ENCODE peak calls at places on chromosomes 7 and 10, in seven cellular contexts. One of them, this sample, is unnamed.

GRCh38 chr10:5551531-5552375 is 27.0 kb downstream of the CALML3 start:
- DNase-seq in stimulated activated CD8-positive, alpha-beta memory T cell treated with anti-CD3 and anti-CD28 coated beads, Interleukin-7, amount 100 ng/mL, for 4 hours: peak; percentile 40
- DNase-seq in mucosa of gallbladder: peak; percentile 71
- DNase-seq in activated B cell treated with CpG ODN at 0.5 μM for 24 hours: no peak
- DNase-seq in astrocyte of the cerebellum: no peak
- DNase-seq in SW 1271: no peak
- DNase-seq in cardiac fibroblast: no peak
- DNase-seq in this sample: no peak

GRCh38 chr7:70052691-70053090 is 454.4 kb downstream of the AUTS2 start:
- DNase-seq in stimulated activated CD8-positive, alpha-beta memory T cell treated with anti-CD3 and anti-CD28 coated beads, Interleukin-7, amount 100 ng/mL, for 4 hours: no peak
- DNase-seq in mucosa of gallbladder: no peak
- DNase-seq in activated B cell treated with CpG ODN at 0.5 μM for 24 hours: no peak
- DNase-seq in astrocyte of the cerebellum: peak; percentile 49
- DNase-seq in SW 1271: no peak
- DNase-seq in cardiac fibroblast: peak; percentile 17
- DNase-seq in this sample: no peak

GRCh38 chr7:7439564-7439963 is 96.1 kb downstream of the COL28A1 start:
- DNase-seq in stimulated activated CD8-positive, alpha-beta memory T cell treated with anti-CD3 and anti-CD28 coated beads, Interleukin-7, amount 100 ng/mL, for 4 hours: no peak
- DNase-seq in mucosa of gallbladder: no peak
- DNase-seq in activated B cell treated with CpG ODN at 0.5 μM for 24 hours: no peak
- DNase-seq in astrocyte of the cerebellum: no peak
- DNase-seq in SW 1271: no peak
- DNase-seq in cardiac fibroblast: no peak
- DNase-seq in this sample: no peak

GRCh38 chr10:6069101-6069931 is 7.1 kb upstream of the IL2RA start:
- DNase-seq in stimulated activated CD8-positive, alpha-beta memory T cell treated with anti-CD3 and anti-CD28 coated beads, Interleukin-7, amount 100 ng/mL, for 4 hours: no peak
- DNase-seq in mucosa of gallbladder: no peak
- DNase-seq in activated B cell treated with CpG ODN at 0.5 μM for 24 hours: no peak
- DNase-seq in astrocyte of the cerebellum: no peak
- DNase-seq in SW 1271: no peak
- DNase-seq in cardiac fibroblast: no peak
- DNase-seq in this sample: no peak

GRCh38 chr7:53050433-53050832 is 15.0 kb downstream of the POM121L12 start:
- DNase-seq in stimulated activated CD8-positive, alpha-beta memory T cell treated with anti-CD3 and anti-CD28 coated beads, Interleukin-7, amount 100 ng/mL, for 4 hours: no peak
- DNase-seq in mucosa of gallbladder: no peak
- DNase-seq in activated B cell treated with CpG ODN at 0.5 μM for 24 hours: no peak
- DNase-seq in astrocyte of the cerebellum: no peak
- DNase-seq in SW 1271: no peak
- DNase-seq in cardiac fibroblast: no peak
- DNase-seq in this sample: no peak

GRCh38 chr10:126425473-126426065 is 37.3 kb upstream of the ADAM12 start:
- DNase-seq in stimulated activated CD8-positive, alpha-beta memory T cell treated with anti-CD3 and anti-CD28 coated beads, Interleukin-7, amount 100 ng/mL, for 4 hours: no peak
- DNase-seq in mucosa of gallbladder: no peak
- DNase-seq in activated B cell treated with CpG ODN at 0.5 μM for 24 hours: no peak
- DNase-seq in astrocyte of the cerebellum: no peak
- DNase-seq in SW 1271: no peak
- DNase-seq in cardiac fibroblast: no peak
- DNase-seq in this sample: no peak

GRCh38 chr7:139568346-139568675 is 44.8 kb downstream of the CLEC2L start:
- DNase-seq in stimulated activated CD8-positive, alpha-beta memory T cell treated with anti-CD3 and anti-CD28 coated beads, Interleukin-7, amount 100 ng/mL, for 4 hours: no peak
- DNase-seq in mucosa of gallbladder: no peak
- DNase-seq in activated B cell treated with CpG ODN at 0.5 μM for 24 hours: no peak
- DNase-seq in astrocyte of the cerebellum: no peak
- DNase-seq in SW 1271: no peak
- DNase-seq in cardiac fibroblast: no peak
- DNase-seq in this sample: no peak

GRCh38 chr7:101720324-101720723 is 91.2 kb upstream of the MYL10 start:
- DNase-seq in stimulated activated CD8-positive, alpha-beta memory T cell treated with anti-CD3 and anti-CD28 coated beads, Interleukin-7, amount 100 ng/mL, for 4 hours: no peak
- DNase-seq in mucosa of gallbladder: no peak
- DNase-seq in activated B cell treated with CpG ODN at 0.5 μM for 24 hours: no peak
- DNase-seq in astrocyte of the cerebellum: no peak
- DNase-seq in SW 1271: no peak
- DNase-seq in cardiac fibroblast: no peak
- DNase-seq in this sample: no peak

GRCh38 chr7:82443801-82444219 is 233 bp upstream of the CACNA2D1 start:
- DNase-seq in stimulated activated CD8-positive, alpha-beta memory T cell treated with anti-CD3 and anti-CD28 coated beads, Interleukin-7, amount 100 ng/mL, for 4 hours: no peak
- DNase-seq in mucosa of gallbladder: peak; percentile 72
- DNase-seq in activated B cell treated with CpG ODN at 0.5 μM for 24 hours: no peak
- DNase-seq in astrocyte of the cerebellum: peak; percentile 67
- DNase-seq in SW 1271: peak; percentile 79
- DNase-seq in cardiac fibroblast: peak; percentile 97
- DNase-seq in this sample: peak; percentile 63

GRCh38 chr7:31805209-31805818 is 118.3 kb downstream of the PPP1R17 start:
- DNase-seq in stimulated activated CD8-positive, alpha-beta memory T cell treated with anti-CD3 and anti-CD28 coated beads, Interleukin-7, amount 100 ng/mL, for 4 hours: no peak
- DNase-seq in mucosa of gallbladder: no peak
- DNase-seq in activated B cell treated with CpG ODN at 0.5 μM for 24 hours: no peak
- DNase-seq in astrocyte of the cerebellum: no peak
- DNase-seq in SW 1271: no peak
- DNase-seq in cardiac fibroblast: no peak
- DNase-seq in this sample: no peak

GRCh38 chr7:151428393-151429231 is 11.3 kb downstream of the CRYGN start:
- DNase-seq in stimulated activated CD8-positive, alpha-beta memory T cell treated with anti-CD3 and anti-CD28 coated beads, Interleukin-7, amount 100 ng/mL, for 4 hours: no peak
- DNase-seq in mucosa of gallbladder: no peak
- DNase-seq in activated B cell treated with CpG ODN at 0.5 μM for 24 hours: no peak
- DNase-seq in astrocyte of the cerebellum: peak; percentile 98
- DNase-seq in SW 1271: no peak
- DNase-seq in cardiac fibroblast: peak; percentile 96
- DNase-seq in this sample: no peak

GRCh38 chr7:20201380-20201779 is 15.8 kb downstream of the MACC1 start:
- DNase-seq in stimulated activated CD8-positive, alpha-beta memory T cell treated with anti-CD3 and anti-CD28 coated beads, Interleukin-7, amount 100 ng/mL, for 4 hours: no peak
- DNase-seq in mucosa of gallbladder: no peak
- DNase-seq in activated B cell treated with CpG ODN at 0.5 μM for 24 hours: no peak
- DNase-seq in astrocyte of the cerebellum: no peak
- DNase-seq in SW 1271: no peak
- DNase-seq in cardiac fibroblast: no peak
- DNase-seq in this sample: no peak

GRCh38 chr10:96532523-96532922 is 18.8 kb upstream of the TLL2 start:
- DNase-seq in stimulated activated CD8-positive, alpha-beta memory T cell treated with anti-CD3 and anti-CD28 coated beads, Interleukin-7, amount 100 ng/mL, for 4 hours: no peak
- DNase-seq in mucosa of gallbladder: no peak
- DNase-seq in activated B cell treated with CpG ODN at 0.5 μM for 24 hours: no peak
- DNase-seq in astrocyte of the cerebellum: no peak
- DNase-seq in SW 1271: no peak
- DNase-seq in cardiac fibroblast: peak; percentile 39
- DNase-seq in this sample: no peak

GRCh38 chr7:75795831-75796285 is 17.7 kb downstream of the CCL24 start:
- DNase-seq in stimulated activated CD8-positive, alpha-beta memory T cell treated with anti-CD3 and anti-CD28 coated beads, Interleukin-7, amount 100 ng/mL, for 4 hours: no peak
- DNase-seq in mucosa of gallbladder: peak; percentile 42
- DNase-seq in activated B cell treated with CpG ODN at 0.5 μM for 24 hours: no peak
- DNase-seq in astrocyte of the cerebellum: no peak
- DNase-seq in SW 1271: no peak
- DNase-seq in cardiac fibroblast: peak; percentile 49
- DNase-seq in this sample: no peak

GRCh38 chr10:126153686-126154628 is 234.3 kb downstream of the ADAM12 start:
- DNase-seq in stimulated activated CD8-positive, alpha-beta memory T cell treated with anti-CD3 and anti-CD28 coated beads, Interleukin-7, amount 100 ng/mL, for 4 hours: no peak
- DNase-seq in mucosa of gallbladder: no peak
- DNase-seq in activated B cell treated with CpG ODN at 0.5 μM for 24 hours: no peak
- DNase-seq in astrocyte of the cerebellum: peak; percentile 39
- DNase-seq in SW 1271: no peak
- DNase-seq in cardiac fibroblast: peak; percentile 79
- DNase-seq in this sample: no peak

GRCh38 chr10:97327348-97328294 is 6.9 kb downstream of the FRAT2 start:
- DNase-seq in stimulated activated CD8-positive, alpha-beta memory T cell treated with anti-CD3 and anti-CD28 coated beads, Interleukin-7, amount 100 ng/mL, for 4 hours: no peak
- DNase-seq in mucosa of gallbladder: peak; percentile 16
- DNase-seq in activated B cell treated with CpG ODN at 0.5 μM for 24 hours: no peak
- DNase-seq in astrocyte of the cerebellum: no peak
- DNase-seq in SW 1271: no peak
- DNase-seq in cardiac fibroblast: no peak
- DNase-seq in this sample: no peak

GRCh38 chr7:39504963-39505362 is 61.2 kb upstream of the YAE1 start:
- DNase-seq in stimulated activated CD8-positive, alpha-beta memory T cell treated with anti-CD3 and anti-CD28 coated beads, Interleukin-7, amount 100 ng/mL, for 4 hours: no peak
- DNase-seq in mucosa of gallbladder: peak; percentile 29
- DNase-seq in activated B cell treated with CpG ODN at 0.5 μM for 24 hours: no peak
- DNase-seq in astrocyte of the cerebellum: no peak
- DNase-seq in SW 1271: no peak
- DNase-seq in cardiac fibroblast: peak; percentile 15
- DNase-seq in this sample: peak; percentile 63

GRCh38 chr10:4824791-4825310 is 1.2 kb upstream of the AKR1E2 start:
- DNase-seq in stimulated activated CD8-positive, alpha-beta memory T cell treated with anti-CD3 and anti-CD28 coated beads, Interleukin-7, amount 100 ng/mL, for 4 hours: no peak
- DNase-seq in mucosa of gallbladder: no peak
- DNase-seq in activated B cell treated with CpG ODN at 0.5 μM for 24 hours: no peak
- DNase-seq in astrocyte of the cerebellum: no peak
- DNase-seq in SW 1271: no peak
- DNase-seq in cardiac fibroblast: no peak
- DNase-seq in this sample: no peak

GRCh38 chr7:101066858-101067227 is 18.4 kb upstream of the TRIM56 start:
- DNase-seq in stimulated activated CD8-positive, alpha-beta memory T cell treated with anti-CD3 and anti-CD28 coated beads, Interleukin-7, amount 100 ng/mL, for 4 hours: no peak
- DNase-seq in mucosa of gallbladder: no peak
- DNase-seq in activated B cell treated with CpG ODN at 0.5 μM for 24 hours: no peak
- DNase-seq in astrocyte of the cerebellum: no peak
- DNase-seq in SW 1271: no peak
- DNase-seq in cardiac fibroblast: no peak
- DNase-seq in this sample: no peak

GRCh38 chr7:44107116-44107960 is 3.2 kb downstream of the AEBP1 start:
- DNase-seq in stimulated activated CD8-positive, alpha-beta memory T cell treated with anti-CD3 and anti-CD28 coated beads, Interleukin-7, amount 100 ng/mL, for 4 hours: no peak
- DNase-seq in mucosa of gallbladder: no peak
- DNase-seq in activated B cell treated with CpG ODN at 0.5 μM for 24 hours: no peak
- DNase-seq in astrocyte of the cerebellum: no peak
- DNase-seq in SW 1271: no peak
- DNase-seq in cardiac fibroblast: no peak
- DNase-seq in this sample: no peak

GRCh38 chr10:4059471-4060138 is 274.6 kb upstream of the KLF6 start:
- DNase-seq in stimulated activated CD8-positive, alpha-beta memory T cell treated with anti-CD3 and anti-CD28 coated beads, Interleukin-7, amount 100 ng/mL, for 4 hours: no peak
- DNase-seq in mucosa of gallbladder: no peak
- DNase-seq in activated B cell treated with CpG ODN at 0.5 μM for 24 hours: no peak
- DNase-seq in astrocyte of the cerebellum: no peak
- DNase-seq in SW 1271: no peak
- DNase-seq in cardiac fibroblast: no peak
- DNase-seq in this sample: no peak

GRCh38 chr10:114068054-114068707 is 24.5 kb downstream of the ADRB1 start:
- DNase-seq in stimulated activated CD8-positive, alpha-beta memory T cell treated with anti-CD3 and anti-CD28 coated beads, Interleukin-7, amount 100 ng/mL, for 4 hours: no peak
- DNase-seq in mucosa of gallbladder: no peak
- DNase-seq in activated B cell treated with CpG ODN at 0.5 μM for 24 hours: no peak
- DNase-seq in astrocyte of the cerebellum: peak; percentile 11
- DNase-seq in SW 1271: no peak
- DNase-seq in cardiac fibroblast: no peak
- DNase-seq in this sample: no peak

GRCh38 chr7:93968911-93969620 is 35.1 kb downstream of the BET1 start:
- DNase-seq in stimulated activated CD8-positive, alpha-beta memory T cell treated with anti-CD3 and anti-CD28 coated beads, Interleukin-7, amount 100 ng/mL, for 4 hours: no peak
- DNase-seq in mucosa of gallbladder: no peak
- DNase-seq in activated B cell treated with CpG ODN at 0.5 μM for 24 hours: no peak
- DNase-seq in astrocyte of the cerebellum: no peak
- DNase-seq in SW 1271: no peak
- DNase-seq in cardiac fibroblast: peak; percentile 57
- DNase-seq in this sample: no peak

GRCh38 chr10:32156031-32156495 is 99.8 kb upstream of the KIF5B start:
- DNase-seq in stimulated activated CD8-positive, alpha-beta memory T cell treated with anti-CD3 and anti-CD28 coated beads, Interleukin-7, amount 100 ng/mL, for 4 hours: no peak
- DNase-seq in mucosa of gallbladder: no peak
- DNase-seq in activated B cell treated with CpG ODN at 0.5 μM for 24 hours: no peak
- DNase-seq in astrocyte of the cerebellum: no peak
- DNase-seq in SW 1271: no peak
- DNase-seq in cardiac fibroblast: no peak
- DNase-seq in this sample: no peak

GRCh38 chr7:80623465-80624252 is 14.8 kb upstream of the CD36 start:
- DNase-seq in stimulated activated CD8-positive, alpha-beta memory T cell treated with anti-CD3 and anti-CD28 coated beads, Interleukin-7, amount 100 ng/mL, for 4 hours: no peak
- DNase-seq in mucosa of gallbladder: no peak
- DNase-seq in activated B cell treated with CpG ODN at 0.5 μM for 24 hours: no peak
- DNase-seq in astrocyte of the cerebellum: no peak
- DNase-seq in SW 1271: no peak
- DNase-seq in cardiac fibroblast: no peak
- DNase-seq in this sample: no peak

GRCh38 chr10:62779487-62780248 is 24.9 kb upstream of the ADO start:
- DNase-seq in stimulated activated CD8-positive, alpha-beta memory T cell treated with anti-CD3 and anti-CD28 coated beads, Interleukin-7, amount 100 ng/mL, for 4 hours: peak; percentile 90
- DNase-seq in mucosa of gallbladder: peak; percentile 20
- DNase-seq in activated B cell treated with CpG ODN at 0.5 μM for 24 hours: peak; percentile 40
- DNase-seq in astrocyte of the cerebellum: no peak
- DNase-seq in SW 1271: no peak
- DNase-seq in cardiac fibroblast: no peak
- DNase-seq in this sample: peak; percentile 20

GRCh38 chr10:77084431-77085144 is 553.0 kb downstream of the KCNMA1 start:
- DNase-seq in stimulated activated CD8-positive, alpha-beta memory T cell treated with anti-CD3 and anti-CD28 coated beads, Interleukin-7, amount 100 ng/mL, for 4 hours: no peak
- DNase-seq in mucosa of gallbladder: peak; percentile 52
- DNase-seq in activated B cell treated with CpG ODN at 0.5 μM for 24 hours: no peak
- DNase-seq in astrocyte of the cerebellum: no peak
- DNase-seq in SW 1271: no peak
- DNase-seq in cardiac fibroblast: peak; percentile 46
- DNase-seq in this sample: no peak

GRCh38 chr7:43647314-43647691 is 64.4 kb downstream of the STK17A start:
- DNase-seq in stimulated activated CD8-positive, alpha-beta memory T cell treated with anti-CD3 and anti-CD28 coated beads, Interleukin-7, amount 100 ng/mL, for 4 hours: no peak
- DNase-seq in mucosa of gallbladder: no peak
- DNase-seq in activated B cell treated with CpG ODN at 0.5 μM for 24 hours: no peak
- DNase-seq in astrocyte of the cerebellum: peak; percentile 81
- DNase-seq in SW 1271: no peak
- DNase-seq in cardiac fibroblast: peak; percentile 83
- DNase-seq in this sample: no peak

GRCh38 chr7:416761-417624 is 102.7 kb downstream of the PDGFA start:
- DNase-seq in stimulated activated CD8-positive, alpha-beta memory T cell treated with anti-CD3 and anti-CD28 coated beads, Interleukin-7, amount 100 ng/mL, for 4 hours: no peak
- DNase-seq in mucosa of gallbladder: no peak
- DNase-seq in activated B cell treated with CpG ODN at 0.5 μM for 24 hours: no peak
- DNase-seq in astrocyte of the cerebellum: no peak
- DNase-seq in SW 1271: no peak
- DNase-seq in cardiac fibroblast: no peak
- DNase-seq in this sample: no peak

GRCh38 chr7:120055300-120055699 is 217.7 kb upstream of the KCND2 start:
- DNase-seq in stimulated activated CD8-positive, alpha-beta memory T cell treated with anti-CD3 and anti-CD28 coated beads, Interleukin-7, amount 100 ng/mL, for 4 hours: no peak
- DNase-seq in mucosa of gallbladder: no peak
- DNase-seq in activated B cell treated with CpG ODN at 0.5 μM for 24 hours: no peak
- DNase-seq in astrocyte of the cerebellum: no peak
- DNase-seq in SW 1271: no peak
- DNase-seq in cardiac fibroblast: peak; percentile 58
- DNase-seq in this sample: no peak

GRCh38 chr7:148700693-148701092 is 2.0 kb downstream of the CUL1 start:
- DNase-seq in stimulated activated CD8-positive, alpha-beta memory T cell treated with anti-CD3 and anti-CD28 coated beads, Interleukin-7, amount 100 ng/mL, for 4 hours: no peak
- DNase-seq in mucosa of gallbladder: no peak
- DNase-seq in activated B cell treated with CpG ODN at 0.5 μM for 24 hours: no peak
- DNase-seq in astrocyte of the cerebellum: peak; percentile 27
- DNase-seq in SW 1271: no peak
- DNase-seq in cardiac fibroblast: peak; percentile 38
- DNase-seq in this sample: no peak

GRCh38 chr7:149860821-149861727 is 12.7 kb upstream of the ATP6V0E2 start:
- DNase-seq in stimulated activated CD8-positive, alpha-beta memory T cell treated with anti-CD3 and anti-CD28 coated beads, Interleukin-7, amount 100 ng/mL, for 4 hours: no peak
- DNase-seq in mucosa of gallbladder: no peak
- DNase-seq in activated B cell treated with CpG ODN at 0.5 μM for 24 hours: no peak
- DNase-seq in astrocyte of the cerebellum: no peak
- DNase-seq in SW 1271: no peak
- DNase-seq in cardiac fibroblast: no peak
- DNase-seq in this sample: no peak

This sample was measured in T1000.